ENCODE peak calls at places on chromosomes 11 and 22, in five cellular contexts. E, U, B, L and F are unnamed samples.

GRCh38 chr22:42190274-42190673 is 59.7 kb upstream of the CYP2D6 start:
- DNase-seq in U (no peak), E (no peak), L (no peak), B (no peak), F (no peak)

GRCh38 chr11:106088896-106089295 is 11.4 kb downstream of the AASDHPPT start:
- DNase-seq in E (no peak), B (no peak), L (no peak), U (no peak), F (no peak)

GRCh38 chr11:6319879-6320410 is 356 bp downstream of the CAVIN3 start:
- DNase-seq in L (peak; percentile 41), E (peak; percentile 95), U (peak; percentile 92), B (peak; percentile 94), F (no peak)

GRCh38 chr11:67268684-67269268 is 2.5 kb downstream of the GRK2 start:
- DNase-seq in L (no peak), U (no peak), B (no peak), E (peak; percentile 54), F (no peak)

GRCh38 chr22:35991168-35991567 is 37.5 kb downstream of the RBFOX2 start:
- DNase-seq in L (no peak), U (no peak), B (no peak), E (no peak), F (no peak)

GRCh38 chr22:46393791-46394333 is 58.3 kb downstream of the TRMU start:
- DNase-seq in E (peak; percentile 24), B (no peak), U (no peak), L (no peak), F (no peak)

GRCh38 chr11:65646921-65647701 is 9.2 kb downstream of the SIPA1 start:
- DNase-seq in L (no peak), U (no peak), B (no peak), E (no peak), F (no peak)

GRCh38 chr11:121467965-121468364 is 15.2 kb upstream of the SORL1-AS1 start:
- DNase-seq in U (peak; percentile 46), B (peak; percentile 39), L (peak; percentile 81), E (no peak), F (peak; percentile 69)

GRCh38 chr11:16978021-16978370 is 36.2 kb downstream of the PLEKHA7 start:
- DNase-seq in B (no peak), L (no peak), U (no peak), E (no peak), F (no peak)

GRCh38 chr11:47400813-47401279 is 7.5 kb upstream of the SLC39A13 start:
- DNase-seq in E (no peak), B (no peak), L (no peak), U (no peak), F (peak; percentile 66)

GRCh38 chr11:101321222-101321621 is 191.6 kb upstream of the PGR start:
- DNase-seq in E (no peak), L (no peak), U (no peak), B (peak; percentile 44), F (no peak)

GRCh38 chr22:49502126-49502826 is 325.4 kb downstream of the BRD1 start:
- DNase-seq in E (no peak), L (no peak), U (no peak), B (no peak), F (no peak)

GRCh38 chr11:69707156-69707555 is 3.3 kb upstream of the FGF19 start:
- DNase-seq in E (no peak), U (no peak), L (no peak), B (peak; percentile 90), F (no peak)

GRCh38 chr11:113376156-113376555 is 11.4 kb upstream of the ANKK1 start:
- DNase-seq in L (no peak), E (no peak), B (no peak), U (no peak), F (peak; percentile 52)

GRCh38 chr11:6813651-6814050 is 14.2 kb upstream of the OR6A2 start:
- DNase-seq in B (no peak), U (no peak), L (no peak), E (no peak), F (no peak)

GRCh38 chr11:17063171-17064002 is 14.1 kb downstream of the RPS13 start:
- DNase-seq in L (peak; percentile 68), U (no peak), E (peak; percentile 79), B (peak; percentile 28), F (peak; percentile 49)

GRCh38 chr11:100578966-100579365 is 108.1 kb upstream of the ARHGAP42 start:
- DNase-seq in L (no peak), U (no peak), E (no peak), B (peak; percentile 65), F (no peak)

GRCh38 chr11:12478743-12479142 is 101.4 kb downstream of the PARVA start:
- DNase-seq in L (no peak), E (no peak), U (peak; percentile 31), B (peak; percentile 92), F (no peak)

GRCh38 chr11:134565343-134565891 is 153.4 kb upstream of the B3GAT1 start:
- DNase-seq in B (no peak), U (no peak), L (no peak), E (no peak), F (no peak)

GRCh38 chr11:7643323-7643722 is 30.0 kb downstream of the CYB5R2 start:
- DNase-seq in B (no peak), L (no peak), U (no peak), E (no peak), F (no peak)

GRCh38 chr22:44172370-44173108 is 8.2 kb upstream of the PARVG start:
- DNase-seq in U (no peak), B (no peak), L (peak; percentile 83), E (peak; percentile 83), F (peak; percentile 82)

GRCh38 chr11:13110145-13110544 is 101.0 kb downstream of the RASSF10 start:
- DNase-seq in E (no peak), U (no peak), L (no peak), B (peak; percentile 16), F (no peak)

GRCh38 chr11:9506489-9507343 is 45.9 kb downstream of the ZNF143 start:
- DNase-seq in U (peak; percentile 67), B (peak; percentile 60), E (no peak), L (peak; percentile 70), F (peak; percentile 66)

GRCh38 chr11:19117760-19118097 is 761 bp downstream of the ZDHHC13 start:
- DNase-seq in U (no peak), B (no peak), L (no peak), E (no peak), F (no peak)

GRCh38 chr22:43343262-43343988 is at the start of gene SCUBE1:
- DNase-seq in E (peak; percentile 84), L (peak; percentile 63), U (peak; percentile 42), B (peak; percentile 14), F (peak; percentile 78)

GRCh38 chr11:17597770-17598169 is 50.7 kb downstream of the OTOG start:
- DNase-seq in L (no peak), E (no peak), B (no peak), U (no peak), F (no peak)

GRCh38 chr11:62905927-62906531 is 15.1 kb downstream of the CHRM1 start:
- DNase-seq in L (peak; percentile 84), B (peak; percentile 69), E (peak; percentile 85), U (peak; percentile 87), F (peak; percentile 85)

GRCh38 chr11:46207270-46207669 is 70.2 kb upstream of the CREB3L1 start:
- DNase-seq in E (no peak), B (no peak), L (no peak), U (no peak), F (no peak)

GRCh38 chr11:86931965-86932332 is 23.2 kb downstream of the FZD4 start:
- DNase-seq in E (no peak), L (no peak), U (no peak), B (peak; percentile 66), F (no peak)

GRCh38 chr11:65422633-65423515 is at the start of gene NEAT1:
- DNase-seq in E (peak; percentile 98), U (peak; percentile 96), B (peak; percentile 90), L (peak; percentile 80), F (peak; percentile 79)

GRCh38 chr11:100769617-100770016 is 82.5 kb downstream of the ARHGAP42 start:
- DNase-seq in L (no peak), E (no peak), B (no peak), U (no peak), F (no peak)

GRCh38 chr11:103671143-103671651 is 365.2 kb upstream of the DDI1 start:
- DNase-seq in L (no peak), E (no peak), U (no peak), B (no peak), F (no peak)

GRCh38 chr22:49930596-49931412 is 12.4 kb downstream of the CRELD2 start:
- DNase-seq in L (peak; percentile 63), E (no peak), B (peak; percentile 69), U (no peak), F (peak; percentile 79)

GRCh38 chr11:41245704-41246398 is 213.6 kb downstream of the LRRC4C start:
- DNase-seq in E (peak; percentile 43), U (no peak), L (no peak), B (no peak), F (no peak)

GRCh38 chr11:126268708-126269579 is at the start of the genes FOXRED1 and SRPRA:
- DNase-seq in L (peak; percentile 100), U (peak; percentile 99), B (peak; percentile 99), E (peak; percentile 100), F (peak; percentile 100)

GRCh38 chr11:68843703-68844312 is 2.1 kb upstream of the CPT1A start:
- DNase-seq in U (peak; percentile 62), B (peak; percentile 66), L (peak; percentile 85), E (peak; percentile 93), F (peak; percentile 86)

GRCh38 chr22:43481528-43482309 is 69.9 kb downstream of the MPPED1 start:
- DNase-seq in U (no peak), L (no peak), B (no peak), E (no peak), F (peak; percentile 48)

GRCh38 chr22:46577361-46578249 is 40.2 kb upstream of the CELSR1 start:
- DNase-seq in B (no peak), E (peak; percentile 64), U (no peak), L (no peak), F (peak; percentile 50)

GRCh38 chr11:75351541-75352416 is at the start of gene ARRB1:
- DNase-seq in L (peak; percentile 60), U (peak; percentile 61), B (no peak), E (peak; percentile 89), F (peak; percentile 75)

GRCh38 chr22:26027341-26027740 is 141.9 kb upstream of the SEZ6L start:
- DNase-seq in U (no peak), E (no peak), L (no peak), B (no peak), F (no peak)

GRCh38 chr22:26021516-26021915 is 147.7 kb upstream of the SEZ6L start:
- DNase-seq in E (no peak), U (no peak), L (no peak), B (no peak), F (no peak)

GRCh38 chr22:26017932-26018331 is 151.3 kb upstream of the SEZ6L start:
- DNase-seq in E (no peak), U (no peak), B (no peak), L (no peak), F (no peak)

GRCh38 chr22:26023104-26023775 is 146.0 kb upstream of the SEZ6L start:
- DNase-seq in B (no peak), U (no peak), E (no peak), L (no peak), F (no peak)
- TF ChIP-seq CTCF in B (no peak), U (no peak), E (no peak), L (no peak), F (no peak)

GRCh38 chr22:27638329-27639179 is 163.0 kb downstream of the MN1 start:
- DNase-seq in U (no peak), B (no peak), L (no peak), E (no peak), F (no peak)
- TF ChIP-seq CTCF in U (no peak), B (no peak), L (no peak), E (no peak), F (no peak)

GRCh38 chr11:128021304-128022006 is 565.9 kb downstream of the ETS1 start:
- DNase-seq in E (no peak), U (no peak), B (no peak), L (no peak), F (no peak)
- TF ChIP-seq CTCF in E (peak; percentile 20), U (peak; percentile 6), B (peak; percentile 50), L (no peak), F (no peak)

GRCh38 chr11:61577383-61578118 is 3.3 kb downstream of the SYT7 start:
- DNase-seq in U (no peak), E (no peak), B (no peak), L (no peak), F (no peak)
- TF ChIP-seq CTCF in U (no peak), E (peak; percentile 50), B (peak; percentile 16), L (no peak), F (no peak)